ENCODE peak calls at places on chromosomes 5 and 9, in ten cellular contexts. M is thyroid gland, R is tibial artery, G is heart left ventricle, B is PC-9, V is NB4, K is H1, Z is neural progenitor cell, T is foreskin fibroblast, J is choroid plexus epithelial cell. U is an unnamed sample.

GRCh38 chr5:142202282-142202681 is 93.7 kb downstream of the NDFIP1 start:
- DNase-seq in J (peak), T (peak), R (no peak), G (no peak), K (no peak), Z (no peak), B (no peak), V (no peak), M (no peak), U (peak)

GRCh38 chr9:93270976-93271375 is 87.0 kb downstream of the WNK2 start:
- DNase-seq in T (no peak), K (no peak), J (no peak), B (no peak), G (no peak), Z (no peak), M (no peak), V (no peak), R (no peak), U (no peak)

GRCh38 chr9:92948032-92948534 is 760 bp downstream of the FGD3 start:
- DNase-seq in T (no peak), R (no peak), G (no peak), B (no peak), V (no peak), M (no peak), K (no peak), J (no peak), Z (no peak), U (no peak)

GRCh38 chr5:1801061-1801953 is at the start of gene NDUFS6:
- DNase-seq in K (peak), B (peak), M (peak), T (peak), V (peak), J (peak), R (peak), G (peak), Z (peak), U (peak)

GRCh38 chr5:93794954-93795353 is 53.6 kb upstream of the POU5F2 start:
- DNase-seq in B (peak), J (no peak), V (no peak), M (no peak), K (no peak), Z (no peak), G (no peak), R (no peak), T (no peak), U (peak)

GRCh38 chr9:91963711-91964240 is 13.7 kb upstream of the ROR2 start:
- DNase-seq in Z (no peak), B (no peak), T (no peak), K (no peak), V (no peak), J (no peak), M (no peak), R (no peak), G (no peak), U (no peak)

GRCh38 chr5:73411927-73412596 is 36.5 kb downstream of the FOXD1 start:
- DNase-seq in T (no peak), B (no peak), V (no peak), K (no peak), G (no peak), J (no peak), Z (peak), M (no peak), R (no peak), U (no peak)

GRCh38 chr9:109401169-109401989 is 80.5 kb upstream of the EPB41L4B start:
- DNase-seq in M (peak), T (peak), R (no peak), V (peak), Z (peak), K (peak), G (peak), B (peak), J (peak), U (peak)

GRCh38 chr9:35603506-35603985 is 1.5 kb upstream of the TESK1 start:
- DNase-seq in Z (no peak), V (no peak), R (peak), G (peak), K (no peak), J (peak), M (peak), T (peak), B (no peak), U (peak)

GRCh38 chr5:123610209-123610608 is 98.2 kb downstream of the CSNK1G3 start:
- DNase-seq in T (peak), B (no peak), R (no peak), V (no peak), K (no peak), G (no peak), M (no peak), J (peak), Z (no peak), U (peak)

GRCh38 chr5:164876793-164877192 is 1371.4 kb downstream of the MAT2B start:
- DNase-seq in K (no peak), J (no peak), V (no peak), T (no peak), R (no peak), Z (no peak), B (no peak), G (no peak), M (no peak), U (no peak)

GRCh38 chr9:129486496-129487306 is 134.2 kb downstream of the C9orf50 start:
- DNase-seq in T (peak), Z (peak), K (no peak), J (peak), G (peak), V (no peak), M (peak), R (peak), B (peak), U (peak)

GRCh38 chr9:112971415-112971814 is 40.6 kb downstream of the ZNF883 start:
- DNase-seq in K (peak), T (peak), G (no peak), R (no peak), B (peak), Z (peak), J (peak), M (peak), V (peak), U (peak)

GRCh38 chr5:157342822-157343402 is 77.0 kb downstream of the CYFIP2 start:
- DNase-seq in M (no peak), V (peak), B (peak), J (peak), T (peak), G (no peak), K (no peak), R (no peak), Z (peak), U (peak)
- TF ChIP-seq CTCF in M (no peak), V (peak), B (peak), J (peak), T (peak), G (peak), K (peak), R (no peak), Z (peak), U (peak)

GRCh38 chr5:163190283-163190682 is 247.1 kb upstream of the CCNG1 start:
- DNase-seq in G (no peak), K (no peak), Z (no peak), R (no peak), T (no peak), B (no peak), V (no peak), M (no peak), J (no peak), U (no peak)
- H3K4me3 ChIP-seq in G (no peak), K (no peak), Z (no peak), R (no peak), T (no peak), B (no peak), V (no peak), M (no peak), J (no peak), U (no peak)

GRCh38 chr9:124410321-124410913 is 4.8 kb downstream of the PSMB7 start:
- DNase-seq in J (peak), Z (no peak), B (no peak), K (no peak), V (no peak), T (peak), G (no peak), M (no peak), R (no peak), U (peak)
- TF ChIP-seq CTCF in J (no peak), Z (peak), B (peak), K (no peak), V (peak), T (peak), G (no peak), M (no peak), R (peak), U (peak)

GRCh38 chr5:120257358-120257971 is 206.6 kb upstream of the PRR16 start:
- DNase-seq in R (no peak), J (no peak), G (no peak), M (no peak), T (no peak), Z (no peak), V (no peak), K (no peak), B (no peak), U (no peak)

GRCh38 chr5:120252839-120253238 is 211.3 kb upstream of the PRR16 start:
- DNase-seq in Z (no peak), T (peak), M (no peak), V (peak), R (no peak), K (no peak), G (no peak), B (no peak), J (peak), U (peak)

GRCh38 chr5:120254385-120254784 is 209.7 kb upstream of the PRR16 start:
- DNase-seq in G (no peak), B (no peak), J (peak), R (no peak), V (no peak), K (no peak), Z (no peak), T (peak), M (no peak), U (peak)

GRCh38 chr5:120256376-120256775 is 207.7 kb upstream of the PRR16 start:
- DNase-seq in R (no peak), M (no peak), V (no peak), G (no peak), J (no peak), Z (no peak), T (no peak), B (no peak), K (no peak), U (no peak)

DNA sequence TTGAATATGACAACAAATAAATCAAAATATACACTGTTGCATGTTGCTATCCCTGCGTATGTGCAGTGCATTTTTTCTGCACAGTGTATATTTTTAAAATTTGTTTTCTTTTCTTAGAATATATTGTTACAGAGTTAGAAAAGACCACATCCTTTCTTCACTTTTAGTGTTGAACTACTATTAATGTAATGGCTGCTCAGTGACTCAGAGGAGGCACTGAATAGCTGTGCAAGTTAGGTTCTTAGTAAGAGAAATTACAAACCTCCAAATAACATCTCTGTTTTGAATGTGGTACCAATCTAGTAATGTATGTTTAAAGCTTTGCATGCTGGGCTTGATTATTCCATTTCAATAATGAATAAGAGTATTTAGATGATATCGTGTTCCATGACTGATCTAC is 208.9 kb upstream of the PRR16 start:
- DNase-seq in J (no peak), G (no peak), K (no peak), V (no peak), B (no peak), M (no peak), Z (no peak), T (peak), R (no peak), U (peak)
- H3K4me3 ChIP-seq in J (no peak), G (no peak), K (no peak), V (no peak), B (no peak), M (no peak), Z (no peak), T (no peak), R (no peak), U (no peak)

GRCh38 chr5:115366223-115366622 is 69.8 kb upstream of the CCDC112 start:
- DNase-seq in J (peak), K (no peak), B (peak), M (no peak), Z (no peak), V (no peak), R (no peak), G (no peak), T (peak), U (peak)
- TF ChIP-seq CTCF in J (peak), K (no peak), B (no peak), M (no peak), Z (no peak), V (no peak), R (no peak), G (no peak), T (no peak), U (peak)

DNA sequence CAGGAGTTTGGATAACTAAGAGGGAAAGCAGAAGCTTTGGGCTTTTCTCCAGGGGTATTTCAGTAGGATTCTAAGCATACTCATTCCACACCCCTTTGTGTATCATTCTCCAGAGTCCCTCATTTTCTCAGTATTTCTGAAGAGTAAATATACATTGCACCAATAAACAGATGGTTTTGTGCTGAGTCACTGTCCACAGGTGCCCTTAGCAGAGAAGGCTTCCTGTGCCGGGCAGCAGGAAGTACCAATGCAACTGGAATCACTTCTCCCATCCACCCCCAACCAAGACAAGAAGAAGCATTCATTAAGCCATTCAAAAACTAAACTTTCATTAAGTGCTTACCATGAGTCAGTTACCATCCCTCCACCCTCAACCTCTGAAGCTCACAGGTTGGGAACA is 3.6 kb upstream of the CCNJL start:
- DNase-seq in M (peak), V (peak), J (peak), R (no peak), T (no peak), G (no peak), B (peak), K (no peak), Z (no peak), U (peak)
- H3K4me3 ChIP-seq in M (no peak), V (no peak), J (no peak), R (no peak), T (no peak), G (no peak), B (peak), K (no peak), Z (no peak), U (no peak)

GRCh38 chr5:173592050-173592669 is 24.3 kb downstream of the BOD1 start:
- DNase-seq in V (peak), T (no peak), Z (no peak), G (no peak), K (no peak), B (peak), M (no peak), R (no peak), J (peak), U (peak)
- TF ChIP-seq CTCF in V (peak), T (peak), Z (peak), G (peak), K (peak), B (peak), M (no peak), R (no peak), J (peak), U (peak)

GRCh38 chr5:176133877-176134276 is 104.3 kb upstream of the SIMC1 start:
- DNase-seq in B (no peak), T (no peak), G (no peak), J (no peak), V (no peak), K (no peak), M (no peak), Z (no peak), R (no peak), U (no peak)
- H3K4me3 ChIP-seq in B (no peak), T (no peak), G (no peak), J (no peak), V (no peak), K (peak), M (no peak), Z (peak), R (no peak), U (no peak)

GRCh38 chr9:36914212-36914577 is 119.9 kb downstream of the PAX5 start:
- DNase-seq in Z (no peak), G (no peak), R (no peak), J (no peak), K (no peak), B (no peak), T (no peak), M (no peak), V (no peak), U (no peak)

GRCh38 chr9:36912620-36913019 is 121.4 kb downstream of the PAX5 start:
- DNase-seq in J (no peak), Z (no peak), M (no peak), V (no peak), T (no peak), R (no peak), K (no peak), G (no peak), B (no peak), U (no peak)

GRCh38 chr9:36913393-36914211 is 120.5 kb downstream of the PAX5 start:
- DNase-seq in J (no peak), R (no peak), V (no peak), Z (no peak), G (no peak), K (no peak), M (no peak), B (no peak), T (no peak), U (no peak)

GRCh38 chr9:36911601-36912412 is 122.3 kb downstream of the PAX5 start:
- DNase-seq in T (peak), M (no peak), J (no peak), G (no peak), Z (no peak), B (no peak), R (no peak), V (peak), K (no peak), U (no peak)

GRCh38 chr9:36911037-36911436 is 123.0 kb downstream of the PAX5 start:
- DNase-seq in G (no peak), Z (no peak), J (no peak), V (no peak), T (no peak), B (no peak), M (no peak), R (no peak), K (no peak), U (no peak)
- TF ChIP-seq CTCF in G (no peak), Z (peak), J (peak), V (peak), T (no peak), B (no peak), M (no peak), R (no peak), K (peak), U (no peak)

U was measured in cardiac fibroblast.